ENCODE peak calls at places on chromosomes 3 and 15, in six cellular contexts. A is left kidney; D is skeletal muscle cell; G is body of pancreas; Z is T follicular helper cell; V is activated CD4-positive, alpha-beta T cell treated with anti-CD3 and anti-CD28 coated beads, Interleukin-2, amount 10 ng/mL, durations not matched to agents 7 days and 5 days. B is an unnamed sample.

GRCh38 chr15:42911058-42911592 is 9.5 kb downstream of the TTBK2 start:
- DNase-seq in G (no peak), V (no peak), A (no peak), D (no peak), Z (no peak), B (no peak)

GRCh38 chr3:152595975-152596832 is 238.7 kb upstream of the P2RY1 start:
- DNase-seq in V (peak), A (peak), D (peak), G (peak), Z (no peak), B (no peak)

GRCh38 chr15:77481670-77482069 is 61.0 kb downstream of the HMG20A start:
- DNase-seq in A (peak), V (no peak), Z (no peak), D (peak), G (no peak), B (no peak)

GRCh38 chr3:163481738-163482137 is 1596.6 kb downstream of the SI start:
- DNase-seq in G (no peak), D (no peak), Z (no peak), V (no peak), A (no peak), B (no peak)

GRCh38 chr3:126465928-126466564 is 9.6 kb downstream of the ZXDC start:
- DNase-seq in D (no peak), A (no peak), Z (no peak), V (no peak), G (peak), B (no peak)

GRCh38 chr3:52333869-52334557 is 17.9 kb downstream of the DNAH1 start:
- DNase-seq in D (no peak), Z (no peak), G (no peak), A (no peak), V (no peak), B (no peak)

GRCh38 chr15:73633991-73634495 is 854 bp upstream of the NPTN start:
- DNase-seq in G (no peak), Z (no peak), A (no peak), V (no peak), D (peak), B (no peak)

GRCh38 chr3:173548261-173548660 is 150.7 kb downstream of the NLGN1 start:
- DNase-seq in Z (no peak), V (no peak), A (no peak), G (no peak), D (no peak), B (no peak)

GRCh38 chr15:49558924-49559323 is 61.7 kb downstream of the FAM227B start:
- DNase-seq in V (no peak), A (no peak), G (no peak), Z (no peak), D (no peak), B (no peak)

GRCh38 chr15:73560501-73561117 is 72.6 kb downstream of the NPTN start:
- DNase-seq in A (peak), Z (no peak), G (peak), V (peak), D (peak), B (no peak)

GRCh38 chr3:136703429-136703828 is 48.7 kb downstream of the STAG1 start:
- DNase-seq in V (no peak), D (no peak), A (no peak), G (no peak), Z (no peak), B (no peak)

GRCh38 chr3:170745211-170745718 is 124.7 kb downstream of the RPL22L1 start:
- DNase-seq in V (no peak), A (no peak), G (no peak), D (no peak), Z (no peak), B (no peak)

GRCh38 chr3:43097681-43098080 is 8.2 kb downstream of the POMGNT2 start:
- DNase-seq in A (peak), G (no peak), Z (no peak), D (no peak), V (no peak), B (no peak)

GRCh38 chr15:40293905-40294895 is 11.3 kb upstream of the ANKRD63 start:
- DNase-seq in Z (no peak), A (peak), V (no peak), G (no peak), D (no peak), B (no peak)

GRCh38 chr15:90571063-90571541 is 41.4 kb downstream of the CRTC3 start:
- DNase-seq in Z (no peak), V (no peak), A (no peak), G (peak), D (no peak), B (no peak)

GRCh38 chr3:172357850-172358754 is 90.2 kb downstream of the GHSR start:
- DNase-seq in Z (no peak), V (no peak), G (no peak), A (no peak), D (no peak), B (no peak)

GRCh38 chr3:185988816-185989175 is 51.0 kb upstream of the TRA2B start:
- DNase-seq in V (no peak), Z (no peak), D (no peak), A (no peak), G (no peak), B (no peak)

GRCh38 chr3:50275996-50276761 is 2.7 kb upstream of the LSMEM2 start:
- DNase-seq in A (peak), V (peak), D (no peak), G (no peak), Z (no peak), B (no peak)

GRCh38 chr3:150146891-150147761 is 176.4 kb upstream of the PFN2 start:
- DNase-seq in A (peak), D (peak), V (no peak), G (peak), Z (no peak), B (no peak)

GRCh38 chr3:120503727-120504616 is 53.2 kb upstream of the FSTL1 start:
- DNase-seq in V (no peak), Z (no peak), D (no peak), G (no peak), A (no peak), B (no peak)

GRCh38 chr3:4839278-4839677 is 140.0 kb upstream of the BHLHE40 start:
- DNase-seq in G (no peak), D (no peak), Z (no peak), A (no peak), V (no peak), B (no peak)

GRCh38 chr3:53044371-53045106 is 1.3 kb downstream of the SFMBT1 start:
- DNase-seq in A (peak), D (no peak), V (peak), Z (peak), G (peak), B (no peak)

GRCh38 chr3:155744626-155745324 is at the start of gene PLCH1:
- DNase-seq in D (no peak), V (peak), A (peak), Z (peak), G (peak), B (no peak)

GRCh38 chr15:38864827-38865604 is 300.4 kb upstream of the RASGRP1 start:
- DNase-seq in G (peak), Z (no peak), A (peak), V (no peak), D (peak), B (no peak)

GRCh38 chr3:194987571-194988494 is 283.1 kb downstream of the XXYLT1 start:
- DNase-seq in A (no peak), D (no peak), G (no peak), V (no peak), Z (no peak), B (no peak)

GRCh38 chr15:101481917-101482525 is 7.5 kb downstream of the PCSK6 start:
- DNase-seq in D (no peak), A (no peak), G (no peak), Z (no peak), V (no peak), B (no peak)